ENCODE peak calls at places on chromosomes 12 and 14, in six cellular contexts. S is left ventricle myocardium inferior, I is kidney, H is adrenal gland, Q is trophoblast cell, R is body of pancreas. P is an unnamed sample.

GRCh38 chr14:34633697-34634096 is 3.7 kb upstream of the SNX6 start:
- DNase-seq in R (no peak), I (no peak), Q (no peak), S (no peak), H (no peak), P (no peak)

GRCh38 chr12:59736786-59737185 is 141.0 kb downstream of the SLC16A7 start:
- DNase-seq in I (no peak), R (peak; percentile 45), H (no peak), Q (peak; percentile 3), S (no peak), P (peak; percentile 91)

GRCh38 chr12:113086249-113087164 is 30.0 kb downstream of the DTX1 start:
- DNase-seq in I (peak; percentile 83), S (no peak), Q (no peak), H (no peak), R (peak; percentile 73), P (no peak)

GRCh38 chr12:58314610-58315009 is 373.2 kb downstream of the ATP23 start:
- DNase-seq in R (no peak), I (no peak), H (no peak), S (no peak), Q (peak; percentile 77), P (peak; percentile 63)

GRCh38 chr12:121442028-121442948 is 42.4 kb downstream of the RNF34 start:
- DNase-seq in H (no peak), Q (no peak), R (no peak), S (no peak), I (no peak), P (no peak)

GRCh38 chr14:101828038-101828437 is 66.5 kb downstream of the PPP2R5C start:
- DNase-seq in S (no peak), I (no peak), R (no peak), H (no peak), Q (no peak), P (peak; percentile 72)

GRCh38 chr12:86194721-86195120 is 61.5 kb downstream of the MGAT4C start:
- DNase-seq in I (no peak), S (no peak), Q (no peak), H (no peak), R (no peak), P (no peak)

GRCh38 chr12:16285586-16285985 is 8.1 kb upstream of the SLC15A5 start:
- DNase-seq in I (no peak), Q (no peak), S (no peak), H (no peak), R (no peak), P (peak; percentile 28)

GRCh38 chr12:95218164-95218851 is 701 bp downstream of the VEZT start:
- DNase-seq in H (no peak), R (peak; percentile 11), Q (no peak), S (no peak), I (no peak), P (peak; percentile 67)

GRCh38 chr12:44287545-44287944 is 451.7 kb downstream of the TMEM117 start:
- DNase-seq in Q (no peak), I (no peak), S (no peak), R (no peak), H (no peak), P (peak; percentile 20)

GRCh38 chr12:5391638-5392037 is 40.3 kb upstream of the NTF3 start:
- DNase-seq in S (no peak), I (no peak), H (no peak), R (no peak), Q (no peak), P (no peak)

GRCh38 chr14:23300687-23301223 is 1.9 kb downstream of the PPP1R3E start:
- DNase-seq in Q (peak; percentile 38), I (no peak), H (peak; percentile 71), R (peak; percentile 43), S (peak; percentile 73), P (no peak)

GRCh38 chr12:79706156-79706555 is 15.4 kb upstream of the PAWR start:
- DNase-seq in S (no peak), R (no peak), I (no peak), H (no peak), Q (peak; percentile 19), P (no peak)

GRCh38 chr14:22841311-22841710 is 4.9 kb downstream of the MMP14 start:
- DNase-seq in R (no peak), Q (no peak), I (no peak), S (no peak), H (no peak), P (no peak)

GRCh38 chr12:75721231-75721641 is 209.8 kb upstream of the KRR1 start:
- DNase-seq in R (no peak), H (no peak), S (no peak), Q (no peak), I (no peak), P (peak; percentile 40)

GRCh38 chr12:61781021-61781581 is 479.1 kb upstream of the USP15 start:
- DNase-seq in S (no peak), I (no peak), H (no peak), Q (no peak), R (no peak), P (no peak)

GRCh38 chr14:33647385-33647786 is 303.5 kb downstream of the EGLN3 start:
- DNase-seq in Q (peak; percentile 41), S (no peak), H (peak; percentile 16), R (no peak), I (no peak), P (peak; percentile 96)

DNA sequence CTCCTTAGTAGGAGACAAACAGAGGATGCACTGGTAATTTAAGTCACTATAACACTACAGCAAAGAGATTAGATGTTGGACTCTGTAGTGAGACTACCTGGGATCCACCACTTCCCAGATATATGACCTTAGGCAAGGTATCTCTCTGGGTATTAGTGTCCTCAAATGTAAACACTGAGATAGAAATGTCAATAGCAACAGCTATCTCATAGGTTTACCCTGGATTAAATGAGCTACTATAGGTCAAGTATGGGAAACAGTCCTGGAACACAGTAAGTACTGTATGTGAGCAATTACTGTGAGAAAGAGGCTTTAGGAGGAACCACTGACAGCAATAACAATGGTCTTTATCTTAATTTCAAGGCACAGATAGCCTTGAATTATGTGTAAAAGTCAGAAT is 214.5 kb downstream of the NOVA1 start:
- DNase-seq in H (no peak), I (no peak), R (no peak), Q (no peak), S (no peak), P (no peak)
- H3K9me3 ChIP-seq in H (no peaks in the 10 kb centered on the region), I (no peaks in the 10 kb centered on the region), R (no peaks in the 10 kb centered on the region), Q (no peaks in the 10 kb centered on the region), S (no peaks in the 10 kb centered on the region), P (no peaks in the 10 kb centered on the region)

DNA sequence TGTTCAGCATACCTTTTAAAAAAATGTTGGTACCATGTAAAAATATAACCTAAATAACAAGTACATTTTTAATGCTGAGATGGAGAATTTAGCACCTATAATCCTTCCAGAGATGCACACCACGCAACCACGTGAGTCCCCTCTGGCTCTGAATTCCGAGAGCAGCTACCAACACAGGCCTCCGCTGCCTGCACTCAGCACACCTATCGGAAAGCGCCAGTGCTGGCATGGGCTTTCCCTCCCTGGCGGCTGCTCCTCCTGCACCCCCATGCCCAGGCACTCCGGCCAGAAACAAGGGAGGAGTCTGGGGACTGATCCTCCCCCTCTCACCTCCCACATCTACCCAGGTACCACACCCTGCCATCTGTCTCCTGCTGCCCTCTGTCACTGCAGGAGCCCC is 47.0 kb downstream of the ITPK1 start:
- DNase-seq in H (no peak), S (peak; percentile 59), R (no peak), Q (no peak), I (no peak), P (no peak)
- H3K4me1 ChIP-seq in H (peaks cover 4% of the 10 kb centered on the region), S (peaks cover 69% of the 10 kb centered on the region), R (peaks cover 10% of the 10 kb centered on the region), Q (no peaks in the 10 kb centered on the region), I (peaks cover 36% of the 10 kb centered on the region), P (peaks cover 12% of the 10 kb centered on the region)

GRCh38 chr14:106215229-106215628 is 688.8 kb downstream of the TMEM121 start:
- DNase-seq in I (no peak), Q (no peak), H (no peak), S (no peak), R (no peak), P (no peak)

GRCh38 chr14:106222736-106223135 is 696.4 kb downstream of the TMEM121 start:
- DNase-seq in I (no peak), H (no peak), R (no peak), S (no peak), Q (peak; percentile 12), P (no peak)

DNA sequence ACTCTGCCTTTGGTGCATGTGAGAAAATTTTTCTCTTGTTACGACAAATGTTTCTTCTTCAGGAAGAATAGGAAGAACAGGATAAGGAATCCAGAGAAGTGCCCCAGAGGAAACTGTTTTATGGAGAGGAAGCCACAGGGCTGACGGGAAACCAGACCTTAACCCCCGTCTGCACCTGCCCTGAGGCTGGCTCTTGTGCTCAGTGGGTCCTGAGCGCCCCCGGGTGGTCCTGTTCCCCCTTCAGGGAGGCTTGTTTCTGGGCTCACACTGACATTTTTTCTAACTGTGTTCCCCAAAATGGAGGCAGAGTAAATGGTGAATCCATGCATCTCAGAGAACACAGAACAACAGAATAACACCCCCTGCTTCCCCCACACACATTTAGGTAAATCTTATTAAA is 691.8 kb downstream of the TMEM121 start:
- DNase-seq in H (no peak), R (no peak), S (no peak), I (no peak), Q (no peak), P (no peak)
- H3K9me3 ChIP-seq in H (no peaks in the 10 kb centered on the region), R (no peaks in the 10 kb centered on the region), S (no peaks in the 10 kb centered on the region), I (no peaks in the 10 kb centered on the region), Q (peaks cover 14% of the 10 kb centered on the region), P (no peaks in the 10 kb centered on the region)

GRCh38 chr12:124622764-124623163 is 55.4 kb upstream of the NCOR2 start:
- DNase-seq in S (no peak), H (no peak), R (no peak), Q (no peak), I (no peak), P (no peak)

GRCh38 chr12:124623344-124623885 is 56.0 kb upstream of the NCOR2 start:
- DNase-seq in R (no peak), S (no peak), I (no peak), Q (no peak), H (no peak), P (no peak)

GRCh38 chr12:124620606-124621295 is 53.3 kb upstream of the NCOR2 start:
- DNase-seq in Q (peak; percentile 96), H (peak; percentile 65), S (no peak), R (no peak), I (no peak), P (no peak)

GRCh38 chr12:124621296-124621660 is 53.9 kb upstream of the NCOR2 start:
- DNase-seq in S (peak; percentile 72), H (peak; percentile 63), I (no peak), Q (peak; percentile 68), R (peak; percentile 73), P (peak; percentile 93)

GRCh38 chr12:124622326-124622725 is 54.9 kb upstream of the NCOR2 start:
- DNase-seq in S (no peak), I (no peak), R (no peak), H (no peak), Q (no peak), P (no peak)
- H3K4me1 ChIP-seq in S (peaks cover 58% of the 10 kb centered on the region), I (no peaks in the 10 kb centered on the region), R (peaks cover 24% of the 10 kb centered on the region), H (peaks cover 25% of the 10 kb centered on the region), Q (peaks cover 11% of the 10 kb centered on the region), P (peaks cover 7% of the 10 kb centered on the region)

DNA sequence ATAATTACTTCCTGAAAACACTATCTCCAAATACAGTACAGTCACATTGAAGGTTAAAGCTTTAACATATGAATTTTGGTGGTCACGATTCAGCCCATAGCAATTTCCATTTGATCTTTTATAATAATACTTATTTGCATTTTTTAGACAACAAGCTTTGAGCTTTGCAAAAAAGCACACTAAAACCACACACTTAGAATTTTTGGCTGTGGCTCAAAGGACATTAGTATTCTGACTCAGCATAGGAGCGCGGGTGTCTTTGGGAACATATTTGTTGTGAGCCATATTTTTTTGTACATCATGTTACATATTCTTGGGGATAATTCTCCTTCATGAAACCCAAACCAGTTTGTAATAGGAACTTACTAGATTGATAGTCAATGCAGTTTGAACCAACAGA is 808.2 kb upstream of the FBXO33 start:
- DNase-seq in H (no peak), I (no peak), R (no peak), S (no peak), Q (no peak), P (peak; percentile 61)
- H3K9me3 ChIP-seq in H (no peaks in the 10 kb centered on the region), I (no peaks in the 10 kb centered on the region), R (no peaks in the 10 kb centered on the region), S (peaks cover 3% of the 10 kb centered on the region), Q (peaks cover 6% of the 10 kb centered on the region), P (no peaks in the 10 kb centered on the region)

GRCh38 chr14:70907996-70908917 is 998 bp downstream of the PCNX1 start:
- DNase-seq in R (peak; percentile 51), I (peak; percentile 87), Q (no peak), S (peak; percentile 58), H (peak; percentile 84), P (peak; percentile 64)
- H3K4me1 ChIP-seq in R (peaks cover 12% of the 10 kb centered on the region), I (peaks cover 23% of the 10 kb centered on the region), Q (peaks cover 5% of the 10 kb centered on the region), S (peaks cover 80% of the 10 kb centered on the region), H (peaks cover 32% of the 10 kb centered on the region), P (peaks cover 3% of the 10 kb centered on the region)

P was measured in fibroblast of lung.